ENCODE peak calls at places on chromosomes 6 and 20, in nine cellular contexts. One of them, this sample, is unnamed.

GRCh38 chr6:14384175-14384949 is 266.8 kb downstream of the CD83 start:
- DNase-seq in endothelial cell of umbilical vein: no peak
- DNase-seq in HepG2: no peak
- DNase-seq in colonic mucosa: no peak
- DNase-seq in ovary: no peak
- DNase-seq in IMR-90: no peak
- DNase-seq in heart left ventricle: no peak
- DNase-seq in AG04450: no peak
- DNase-seq in CD8-positive, alpha-beta T cell: no peak
- DNase-seq in this sample: no peak

GRCh38 chr20:10637563-10637962 is 36.2 kb downstream of the JAG1 start:
- DNase-seq in endothelial cell of umbilical vein: peak; percentile 19
- DNase-seq in HepG2: no peak
- DNase-seq in colonic mucosa: no peak
- DNase-seq in ovary: no peak
- DNase-seq in IMR-90: no peak
- DNase-seq in heart left ventricle: no peak
- DNase-seq in AG04450: no peak
- DNase-seq in CD8-positive, alpha-beta T cell: no peak
- DNase-seq in this sample: no peak

GRCh38 chr6:80468398-80468797 is 361.9 kb downstream of the BCKDHB start:
- DNase-seq in endothelial cell of umbilical vein: peak; percentile 53
- DNase-seq in HepG2: peak; percentile 86
- DNase-seq in colonic mucosa: no peak
- DNase-seq in ovary: no peak
- DNase-seq in IMR-90: no peak
- DNase-seq in heart left ventricle: no peak
- DNase-seq in AG04450: no peak
- DNase-seq in CD8-positive, alpha-beta T cell: no peak
- DNase-seq in this sample: no peak

GRCh38 chr6:101290346-101290745 is 103.2 kb upstream of the GRIK2 start:
- DNase-seq in endothelial cell of umbilical vein: no peak
- DNase-seq in HepG2: no peak
- DNase-seq in colonic mucosa: no peak
- DNase-seq in ovary: no peak
- DNase-seq in IMR-90: no peak
- DNase-seq in heart left ventricle: no peak
- DNase-seq in AG04450: no peak
- DNase-seq in CD8-positive, alpha-beta T cell: no peak
- DNase-seq in this sample: no peak

GRCh38 chr20:48846516-48847492 is 19.0 kb upstream of the PREX1 start:
- DNase-seq in endothelial cell of umbilical vein: peak; percentile 62
- DNase-seq in HepG2: no peak
- DNase-seq in colonic mucosa: no peak
- DNase-seq in ovary: no peak
- DNase-seq in IMR-90: no peak
- DNase-seq in heart left ventricle: no peak
- DNase-seq in AG04450: no peak
- DNase-seq in CD8-positive, alpha-beta T cell: no peak
- DNase-seq in this sample: no peak

GRCh38 chr6:84777888-84778287 is 13.5 kb upstream of the TBX18 start:
- DNase-seq in endothelial cell of umbilical vein: no peak
- DNase-seq in HepG2: no peak
- DNase-seq in colonic mucosa: no peak
- DNase-seq in ovary: no peak
- DNase-seq in IMR-90: no peak
- DNase-seq in heart left ventricle: no peak
- DNase-seq in AG04450: no peak
- DNase-seq in CD8-positive, alpha-beta T cell: no peak
- DNase-seq in this sample: no peak

GRCh38 chr6:43942616-43943015 is 172.6 kb downstream of the VEGFA start:
- DNase-seq in endothelial cell of umbilical vein: no peak
- DNase-seq in HepG2: no peak
- DNase-seq in colonic mucosa: no peak
- DNase-seq in ovary: no peak
- DNase-seq in IMR-90: no peak
- DNase-seq in heart left ventricle: no peak
- DNase-seq in AG04450: no peak
- DNase-seq in CD8-positive, alpha-beta T cell: no peak
- DNase-seq in this sample: no peak

GRCh38 chr20:14951707-14952106 is 614.3 kb upstream of the FLRT3 start:
- DNase-seq in endothelial cell of umbilical vein: peak; percentile 84
- DNase-seq in HepG2: peak; percentile 20
- DNase-seq in colonic mucosa: no peak
- DNase-seq in ovary: no peak
- DNase-seq in IMR-90: no peak
- DNase-seq in heart left ventricle: no peak
- DNase-seq in AG04450: no peak
- DNase-seq in CD8-positive, alpha-beta T cell: no peak
- DNase-seq in this sample: no peak

GRCh38 chr6:5930143-5930770 is 76.5 kb downstream of the NRN1 start:
- DNase-seq in endothelial cell of umbilical vein: no peak
- DNase-seq in HepG2: no peak
- DNase-seq in colonic mucosa: no peak
- DNase-seq in ovary: no peak
- DNase-seq in IMR-90: no peak
- DNase-seq in heart left ventricle: no peak
- DNase-seq in AG04450: no peak
- DNase-seq in CD8-positive, alpha-beta T cell: no peak
- DNase-seq in this sample: no peak

GRCh38 chr6:163782436-163783003 is 368.0 kb downstream of the QKI start:
- DNase-seq in endothelial cell of umbilical vein: no peak
- DNase-seq in HepG2: no peak
- DNase-seq in colonic mucosa: no peak
- DNase-seq in ovary: no peak
- DNase-seq in IMR-90: no peak
- DNase-seq in heart left ventricle: no peak
- DNase-seq in AG04450: no peak
- DNase-seq in CD8-positive, alpha-beta T cell: no peak
- DNase-seq in this sample: no peak

GRCh38 chr6:114712129-114712662 is 369.4 kb upstream of the HS3ST5 start:
- DNase-seq in endothelial cell of umbilical vein: no peak
- DNase-seq in HepG2: no peak
- DNase-seq in colonic mucosa: no peak
- DNase-seq in ovary: no peak
- DNase-seq in IMR-90: no peak
- DNase-seq in heart left ventricle: no peak
- DNase-seq in AG04450: no peak
- DNase-seq in CD8-positive, alpha-beta T cell: no peak
- DNase-seq in this sample: no peak

GRCh38 chr6:163214259-163214658 is 200.3 kb upstream of the QKI start:
- DNase-seq in endothelial cell of umbilical vein: no peak
- DNase-seq in HepG2: no peak
- DNase-seq in colonic mucosa: no peak
- DNase-seq in ovary: no peak
- DNase-seq in IMR-90: no peak
- DNase-seq in heart left ventricle: no peak
- DNase-seq in AG04450: no peak
- DNase-seq in CD8-positive, alpha-beta T cell: no peak
- DNase-seq in this sample: no peak

GRCh38 chr20:43507150-43508080 is at the start of gene L3MBTL1:
- DNase-seq in endothelial cell of umbilical vein: peak; percentile 35
- DNase-seq in HepG2: peak; percentile 70
- DNase-seq in colonic mucosa: peak; percentile 61
- DNase-seq in ovary: peak; percentile 14
- DNase-seq in IMR-90: peak; percentile 23
- DNase-seq in heart left ventricle: peak; percentile 42
- DNase-seq in AG04450: no peak
- DNase-seq in CD8-positive, alpha-beta T cell: no peak
- DNase-seq in this sample: peak; percentile 64

GRCh38 chr6:26375270-26375669 is 7.6 kb upstream of the BTN2A2 start:
- DNase-seq in endothelial cell of umbilical vein: no peak
- DNase-seq in HepG2: no peak
- DNase-seq in colonic mucosa: no peak
- DNase-seq in ovary: no peak
- DNase-seq in IMR-90: no peak
- DNase-seq in heart left ventricle: no peak
- DNase-seq in AG04450: no peak
- DNase-seq in CD8-positive, alpha-beta T cell: no peak
- DNase-seq in this sample: no peak

GRCh38 chr6:10662207-10662606 is 32.2 kb downstream of the C6orf52 start:
- DNase-seq in endothelial cell of umbilical vein: no peak
- DNase-seq in HepG2: no peak
- DNase-seq in colonic mucosa: no peak
- DNase-seq in ovary: no peak
- DNase-seq in IMR-90: no peak
- DNase-seq in heart left ventricle: no peak
- DNase-seq in AG04450: no peak
- DNase-seq in CD8-positive, alpha-beta T cell: no peak
- DNase-seq in this sample: no peak

GRCh38 chr6:44105993-44106740 is 21.1 kb downstream of the MRPL14 start:
- DNase-seq in endothelial cell of umbilical vein: peak; percentile 23
- DNase-seq in HepG2: no peak
- DNase-seq in colonic mucosa: no peak
- DNase-seq in ovary: no peak
- DNase-seq in IMR-90: peak; percentile 62
- DNase-seq in heart left ventricle: no peak
- DNase-seq in AG04450: no peak
- DNase-seq in CD8-positive, alpha-beta T cell: no peak
- DNase-seq in this sample: no peak

GRCh38 chr20:50931048-50931305 is 260 bp downstream of the ADNP start:
- DNase-seq in endothelial cell of umbilical vein: no peak
- DNase-seq in HepG2: no peak
- DNase-seq in colonic mucosa: no peak
- DNase-seq in ovary: no peak
- DNase-seq in IMR-90: no peak
- DNase-seq in heart left ventricle: no peak
- DNase-seq in AG04450: no peak
- DNase-seq in CD8-positive, alpha-beta T cell: no peak
- DNase-seq in this sample: no peak

GRCh38 chr6:56708810-56709597 is 66.3 kb upstream of the DST start:
- DNase-seq in endothelial cell of umbilical vein: peak; percentile 73
- DNase-seq in HepG2: peak; percentile 66
- DNase-seq in colonic mucosa: no peak
- DNase-seq in ovary: no peak
- DNase-seq in IMR-90: peak; percentile 76
- DNase-seq in heart left ventricle: no peak
- DNase-seq in AG04450: no peak
- DNase-seq in CD8-positive, alpha-beta T cell: no peak
- DNase-seq in this sample: no peak

GRCh38 chr6:27468334-27468733 is 4.6 kb downstream of the ZNF184 start:
- DNase-seq in endothelial cell of umbilical vein: no peak
- DNase-seq in HepG2: no peak
- DNase-seq in colonic mucosa: no peak
- DNase-seq in ovary: no peak
- DNase-seq in IMR-90: peak; percentile 77
- DNase-seq in heart left ventricle: no peak
- DNase-seq in AG04450: peak; percentile 15
- DNase-seq in CD8-positive, alpha-beta T cell: no peak
- DNase-seq in this sample: no peak

GRCh38 chr20:46994341-46994740 is 99.7 kb downstream of the EYA2 start:
- DNase-seq in endothelial cell of umbilical vein: no peak
- DNase-seq in HepG2: no peak
- DNase-seq in colonic mucosa: no peak
- DNase-seq in ovary: no peak
- DNase-seq in IMR-90: no peak
- DNase-seq in heart left ventricle: no peak
- DNase-seq in AG04450: no peak
- DNase-seq in CD8-positive, alpha-beta T cell: peak; percentile 4
- DNase-seq in this sample: peak; percentile 23

GRCh38 chr20:2349801-2350200 is 30.9 kb upstream of the TGM6 start:
- DNase-seq in endothelial cell of umbilical vein: no peak
- DNase-seq in HepG2: peak; percentile 39
- DNase-seq in colonic mucosa: no peak
- DNase-seq in ovary: no peak
- DNase-seq in IMR-90: no peak
- DNase-seq in heart left ventricle: no peak
- DNase-seq in AG04450: no peak
- DNase-seq in CD8-positive, alpha-beta T cell: no peak
- DNase-seq in this sample: no peak

GRCh38 chr6:2596222-2596621 is 154.5 kb downstream of the MYLK4 start:
- DNase-seq in endothelial cell of umbilical vein: no peak
- DNase-seq in HepG2: no peak
- DNase-seq in colonic mucosa: no peak
- DNase-seq in ovary: no peak
- DNase-seq in IMR-90: no peak
- DNase-seq in heart left ventricle: no peak
- DNase-seq in AG04450: no peak
- DNase-seq in CD8-positive, alpha-beta T cell: no peak
- DNase-seq in this sample: no peak

GRCh38 chr20:63690898-63691710 is 5.3 kb upstream of the TNFRSF6B start:
- DNase-seq in endothelial cell of umbilical vein: no peak
- DNase-seq in HepG2: no peak
- DNase-seq in colonic mucosa: peak; percentile 59
- DNase-seq in ovary: no peak
- DNase-seq in IMR-90: no peak
- DNase-seq in heart left ventricle: no peak
- DNase-seq in AG04450: no peak
- DNase-seq in CD8-positive, alpha-beta T cell: no peak
- DNase-seq in this sample: no peak

GRCh38 chr20:38472513-38473352 is at the start of gene RALGAPB:
- DNase-seq in endothelial cell of umbilical vein: peak; percentile 100
- DNase-seq in HepG2: peak; percentile 100
- DNase-seq in colonic mucosa: peak; percentile 99
- DNase-seq in ovary: peak; percentile 99
- DNase-seq in IMR-90: peak; percentile 96
- DNase-seq in heart left ventricle: peak; percentile 99
- DNase-seq in AG04450: peak; percentile 94
- DNase-seq in CD8-positive, alpha-beta T cell: peak; percentile 98
- DNase-seq in this sample: peak; percentile 100
- TF ChIP-seq CTCF in endothelial cell of umbilical vein: peak; percentile 14
- TF ChIP-seq CTCF in HepG2: peak; percentile 96
- TF ChIP-seq CTCF in colonic mucosa: no peak
- TF ChIP-seq CTCF in ovary: no peak
- TF ChIP-seq CTCF in IMR-90: peak; percentile 33
- TF ChIP-seq CTCF in heart left ventricle: peak; percentile 57
- TF ChIP-seq CTCF in AG04450: peak; percentile 52
- TF ChIP-seq CTCF in CD8-positive, alpha-beta T cell: peak; percentile 48
- TF ChIP-seq CTCF in this sample: peak; percentile 47

GRCh38 chr6:35473849-35474128 is 5.6 kb downstream of the RPL10A start:
- DNase-seq in endothelial cell of umbilical vein: no peak
- DNase-seq in HepG2: no peak
- DNase-seq in colonic mucosa: no peak
- DNase-seq in ovary: no peak
- DNase-seq in IMR-90: no peak
- DNase-seq in heart left ventricle: no peak
- DNase-seq in AG04450: no peak
- DNase-seq in CD8-positive, alpha-beta T cell: no peak
- DNase-seq in this sample: no peak
- H3K27ac ChIP-seq in endothelial cell of umbilical vein: no peak overlapping the region
- H3K27ac ChIP-seq in HepG2: peak overlapping the region; percentile 55
- H3K27ac ChIP-seq in colonic mucosa: no peak overlapping the region
- H3K27ac ChIP-seq in ovary: no peak overlapping the region
- H3K27ac ChIP-seq in IMR-90: no peak overlapping the region
- H3K27ac ChIP-seq in heart left ventricle: no peak overlapping the region
- H3K27ac ChIP-seq in AG04450: peak overlapping the region; percentile 39
- H3K27ac ChIP-seq in CD8-positive, alpha-beta T cell: no peak overlapping the region
- H3K27ac ChIP-seq in this sample: no peak overlapping the region

GRCh38 chr20:9103955-9104354 is 35.1 kb downstream of the PLCB4 start:
- DNase-seq in endothelial cell of umbilical vein: no peak
- DNase-seq in HepG2: no peak
- DNase-seq in colonic mucosa: no peak
- DNase-seq in ovary: no peak
- DNase-seq in IMR-90: no peak
- DNase-seq in heart left ventricle: no peak
- DNase-seq in AG04450: no peak
- DNase-seq in CD8-positive, alpha-beta T cell: no peak
- DNase-seq in this sample: no peak
- TF ChIP-seq CTCF in endothelial cell of umbilical vein: no peak
- TF ChIP-seq CTCF in HepG2: no peak
- TF ChIP-seq CTCF in colonic mucosa: no peak
- TF ChIP-seq CTCF in ovary: no peak
- TF ChIP-seq CTCF in IMR-90: no peak
- TF ChIP-seq CTCF in heart left ventricle: no peak
- TF ChIP-seq CTCF in AG04450: no peak
- TF ChIP-seq CTCF in CD8-positive, alpha-beta T cell: no peak
- TF ChIP-seq CTCF in this sample: no peak

GRCh38 chr6:122790740-122791679 is 2.0 kb downstream of the SMPDL3A start:
- DNase-seq in endothelial cell of umbilical vein: no peak
- DNase-seq in HepG2: peak; percentile 86
- DNase-seq in colonic mucosa: peak; percentile 40
- DNase-seq in ovary: no peak
- DNase-seq in IMR-90: peak; percentile 13
- DNase-seq in heart left ventricle: no peak
- DNase-seq in AG04450: no peak
- DNase-seq in CD8-positive, alpha-beta T cell: no peak
- DNase-seq in this sample: peak; percentile 59
- H3K27ac ChIP-seq in endothelial cell of umbilical vein: no peak overlapping the region
- H3K27ac ChIP-seq in HepG2: peak overlapping the region; percentile 91
- H3K27ac ChIP-seq in colonic mucosa: peak overlapping the region; percentile 98
- H3K27ac ChIP-seq in ovary: peak overlapping the region; percentile 97
- H3K27ac ChIP-seq in IMR-90: peak overlapping the region; percentile 85
- H3K27ac ChIP-seq in heart left ventricle: peak overlapping the region; percentile 85
- H3K27ac ChIP-seq in AG04450: peak overlapping the region; percentile 43
- H3K27ac ChIP-seq in CD8-positive, alpha-beta T cell: no peak overlapping the region
- H3K27ac ChIP-seq in this sample: peak overlapping the region; percentile 88